ENCODE peak calls at places on chromosomes 16 and 17, in five cellular contexts. W is IMR-90, M is thoracic aorta, L is A549, V is heart right ventricle. S is an unnamed sample.

GRCh38 chr16:81706327-81707295 is 72.5 kb upstream of the PLCG2 start:
- DNase-seq in W (no peak), M (no peak), V (no peak), L (no peak), S (no peak)

GRCh38 chr17:76146053-76146875 is 5.2 kb upstream of the FOXJ1 start:
- DNase-seq in V (no peak), L (no peak), M (no peak), W (peak; percentile 11), S (peak; percentile 5)

GRCh38 chr17:37475713-37476420 is 13.8 kb upstream of the DUSP14 start:
- DNase-seq in W (no peak), V (no peak), M (no peak), L (no peak), S (no peak)

GRCh38 chr17:37786481-37786880 is 41.6 kb upstream of the HNF1B start:
- DNase-seq in L (no peak), W (peak; percentile 88), M (no peak), V (no peak), S (no peak)

GRCh38 chr17:17393976-17394375 is 82.8 kb upstream of the MED9 start:
- DNase-seq in L (no peak), W (no peak), V (no peak), M (no peak), S (no peak)

GRCh38 chr16:21283521-21284289 is 5.6 kb upstream of the CRYM start:
- DNase-seq in L (peak; percentile 65), W (peak; percentile 25), V (peak; percentile 43), M (no peak), S (peak; percentile 38)

GRCh38 chr16:3637371-3637923 is 17.0 kb upstream of the DNASE1 start:
- DNase-seq in L (no peak), V (no peak), W (peak; percentile 8), M (no peak), S (no peak)

GRCh38 chr16:19283637-19284036 is 1.9 kb upstream of the CLEC19A start:
- DNase-seq in W (no peak), L (peak; percentile 51), M (no peak), V (no peak), S (no peak)

GRCh38 chr16:64983983-64984382 is 137.9 kb downstream of the CDH11 start:
- DNase-seq in V (peak; percentile 62), W (peak; percentile 89), L (peak; percentile 40), M (no peak), S (peak; percentile 92)

GRCh38 chr16:87201052-87201451 is 116.1 kb downstream of the C16orf95 start:
- DNase-seq in M (peak; percentile 76), W (peak; percentile 99), V (peak; percentile 69), L (peak; percentile 56), S (peak; percentile 100)

GRCh38 chr17:75820411-75821080 is 23.7 kb downstream of the UNC13D start:
- DNase-seq in L (no peak), V (no peak), W (no peak), M (no peak), S (no peak)

GRCh38 chr17:38425048-38425447 is 3.2 kb upstream of the ARHGAP23 start:
- DNase-seq in M (no peak), W (no peak), V (no peak), L (no peak), S (no peak)

GRCh38 chr16:67277294-67277998 is 1.9 kb upstream of the PLEKHG4 start:
- DNase-seq in W (peak; percentile 100), M (peak; percentile 63), L (peak; percentile 77), V (no peak), S (peak; percentile 99)

GRCh38 chr16:24471616-24472015 is 67.8 kb upstream of the RBBP6 start:
- DNase-seq in W (no peak), M (no peak), L (no peak), V (no peak), S (no peak)

GRCh38 chr16:16163571-16163970 is 59.7 kb downstream of the ABCC6 start:
- DNase-seq in M (no peak), V (no peak), W (no peak), L (no peak), S (no peak)

GRCh38 chr16:16162591-16162990 is 60.7 kb downstream of the ABCC6 start:
- DNase-seq in M (no peak), L (no peak), W (no peak), V (no peak), S (no peak)

GRCh38 chr16:16166085-16166484 is 57.2 kb downstream of the ABCC6 start:
- DNase-seq in W (no peak), L (no peak), V (no peak), M (no peak), S (no peak)

GRCh38 chr16:16163109-16163508 is 60.2 kb downstream of the ABCC6 start:
- DNase-seq in M (no peak), L (no peak), W (no peak), V (no peak), S (no peak)

DNA sequence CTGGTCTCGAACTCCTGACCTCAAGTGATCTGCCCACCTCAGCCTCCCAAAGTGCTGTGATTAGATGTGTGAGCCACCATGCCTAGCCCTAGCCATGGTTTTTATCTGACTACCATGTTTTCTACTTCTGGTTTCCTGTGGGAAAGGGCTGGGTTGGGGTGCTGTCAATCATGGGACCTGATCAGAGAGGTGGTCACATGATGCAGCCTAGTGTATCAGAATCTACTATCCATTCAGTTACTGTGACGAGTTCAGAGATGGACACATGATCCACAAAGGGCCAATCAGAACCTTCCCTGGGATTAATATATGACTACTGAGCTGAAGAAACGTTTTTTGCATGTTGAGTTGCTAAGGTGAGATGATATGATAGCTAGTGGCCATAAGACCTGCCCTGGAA is 59.0 kb downstream of the ABCC6 start:
- DNase-seq in M (no peak), W (no peak), V (no peak), L (no peak), S (no peak)
- H3K4me3 ChIP-seq in M (no peak overlapping the region), W (no peak overlapping the region), V (no peak overlapping the region), L (no peak overlapping the region), S (no peak overlapping the region)

DNA sequence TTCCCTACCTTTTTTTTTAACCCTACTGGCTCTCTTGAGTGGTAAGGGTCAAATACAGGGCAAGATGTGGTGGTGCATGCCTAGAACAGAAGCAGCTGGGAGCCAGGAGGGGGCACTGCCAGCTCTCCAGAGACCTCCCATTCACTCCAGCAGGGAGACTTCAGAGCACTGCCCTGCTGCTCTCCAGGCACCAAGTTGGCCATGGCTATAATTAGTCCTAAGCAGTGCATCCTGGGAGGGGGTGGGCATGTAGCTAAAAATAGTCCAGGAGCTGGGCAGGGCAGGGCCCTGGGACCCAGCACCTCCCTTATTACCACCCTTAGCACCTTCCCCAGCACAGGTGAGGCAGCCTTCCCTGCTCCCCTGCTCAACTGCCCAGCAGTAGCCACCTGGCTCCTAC is 3.5 kb downstream of the CORO6 start:
- DNase-seq in L (peak; percentile 73), V (peak; percentile 74), W (peak; percentile 36), M (no peak), S (peak; percentile 48)
- TF ChIP-seq CTCF in L (peak; percentile 29), V (peak; percentile 47), W (peak; percentile 50), M (peak; percentile 21), S (peak; percentile 26)

DNA sequence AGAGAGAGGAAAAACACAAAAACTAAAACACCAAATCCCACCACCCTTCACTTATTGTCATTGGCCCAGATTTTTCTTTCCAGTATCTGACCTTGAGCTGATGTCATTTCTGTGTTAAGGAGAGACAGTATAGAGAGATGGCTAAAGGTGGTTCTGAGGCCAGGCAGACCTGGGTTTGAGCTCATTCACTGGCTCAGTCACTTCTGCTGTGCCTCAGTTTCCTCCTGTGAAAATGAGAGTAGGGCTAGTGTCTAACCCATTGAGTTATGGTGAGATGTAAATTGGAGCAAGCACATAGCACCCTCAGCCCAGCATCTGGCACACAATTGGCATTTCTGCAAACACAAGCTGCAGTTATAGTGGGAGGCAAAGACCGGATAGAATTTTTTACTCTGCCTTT is 6.3 kb upstream of the KIFC3 start:
- DNase-seq in L (no peak), M (no peak), W (no peak), V (no peak), S (no peak)
- H3K4me3 ChIP-seq in L (no peak overlapping the region), M (peak overlapping the region; percentile 59), W (no peak overlapping the region), V (no peak overlapping the region), S (no peak overlapping the region)

DNA sequence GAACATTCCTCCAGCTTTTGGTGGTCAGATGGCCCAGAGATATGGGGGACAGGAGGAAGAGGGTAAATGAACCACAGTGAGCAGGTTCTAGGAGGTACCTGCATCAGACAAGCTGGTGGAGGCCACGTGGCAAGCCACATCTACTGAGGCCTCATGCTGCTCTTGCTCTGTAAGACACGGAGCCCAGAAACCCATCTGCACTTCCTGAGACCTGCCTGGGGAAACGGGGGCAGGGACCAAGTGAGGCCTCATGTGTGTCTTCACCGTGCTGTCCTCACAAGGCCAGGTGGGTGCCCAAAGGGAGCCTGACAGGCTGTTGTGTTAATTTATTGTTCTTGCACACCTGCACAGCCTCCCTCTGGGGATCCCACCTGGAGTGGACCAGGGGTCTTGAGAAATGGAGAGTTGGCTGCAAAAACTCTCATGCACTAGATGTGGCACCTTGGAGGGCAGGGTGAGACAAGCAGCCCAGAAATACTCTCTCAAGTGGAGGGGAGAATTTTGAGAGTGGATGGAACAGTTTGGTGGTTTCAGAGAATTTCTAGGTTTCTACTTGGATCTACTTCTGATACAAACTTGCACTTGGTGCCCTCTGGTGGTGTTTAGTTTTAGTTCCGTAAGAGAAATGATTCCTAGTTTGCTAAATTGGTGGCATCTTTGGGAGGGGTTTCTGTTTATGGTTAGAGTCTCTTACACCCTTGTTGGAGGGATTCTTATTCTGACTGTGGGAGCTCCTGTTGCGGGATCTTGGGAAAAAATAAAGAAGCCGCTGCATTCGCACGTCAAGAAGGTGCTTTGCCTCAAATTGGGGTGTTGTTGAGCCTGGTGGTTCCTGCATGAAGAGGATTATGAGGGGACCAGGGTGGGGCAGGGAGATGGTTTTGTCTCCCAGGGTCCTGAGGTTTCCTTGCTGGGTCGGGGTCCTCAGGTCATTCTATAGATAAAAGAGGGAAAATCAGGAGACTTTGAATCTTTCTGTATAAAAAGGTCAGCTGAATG is 47.5 kb downstream of the SLC6A2 start:
- DNase-seq in L (peak; percentile 70), M (no peak), W (peak; percentile 68), V (peak; percentile 46), S (peak; percentile 67)
- TF ChIP-seq CTCF in L (peak; percentile 61), M (peak; percentile 30), W (peak; percentile 67), V (peak; percentile 67), S (peak; percentile 55)

GRCh38 chr17:58694826-58695225 is 2.4 kb downstream of the RAD51C start:
- DNase-seq in M (no peak), L (no peak), V (no peak), W (no peak), S (no peak)

GRCh38 chr17:58692239-58693055 is at the start of gene RAD51C:
- DNase-seq in L (peak; percentile 93), V (peak; percentile 84), M (peak; percentile 5), W (peak; percentile 83), S (peak; percentile 82)

GRCh38 chr17:58693208-58693607 is 806 bp downstream of the RAD51C start:
- DNase-seq in W (no peak), M (no peak), L (no peak), V (no peak), S (peak; percentile 9)

GRCh38 chr17:58694302-58694701 is 1.9 kb downstream of the RAD51C start:
- DNase-seq in W (no peak), L (no peak), M (no peak), V (no peak), S (no peak)

DNA sequence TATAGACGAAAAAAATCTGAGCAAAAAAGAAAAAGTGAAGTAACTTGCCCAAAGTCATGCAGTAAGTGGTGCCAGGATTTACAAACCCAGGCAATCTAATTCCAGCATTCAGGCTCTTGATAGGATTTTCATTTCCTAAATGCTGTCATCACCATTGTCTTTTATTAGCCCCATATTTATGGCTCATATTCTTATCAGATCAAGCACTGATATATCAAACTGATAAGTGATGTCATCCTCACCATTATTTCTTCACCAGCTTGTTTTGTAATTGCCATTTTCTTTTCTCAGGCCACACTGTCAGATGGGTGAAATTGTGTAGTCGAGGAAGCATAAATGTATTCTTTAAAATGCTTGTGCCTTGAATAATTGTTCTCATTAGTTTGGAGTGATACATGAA is 1.3 kb downstream of the RAD51C start:
- DNase-seq in V (no peak), W (no peak), M (no peak), L (no peak), S (no peak)
- H3K4me3 ChIP-seq in V (no peak overlapping the region), W (no peak overlapping the region), M (no peak overlapping the region), L (peak overlapping the region; percentile 53), S (peak overlapping the region; percentile 84)

GRCh38 chr17:49494937-49495841 is at the start of gene NGFR:
- DNase-seq in V (no peak), W (peak; percentile 13), M (no peak), L (no peak), S (peak; percentile 11)
- TF ChIP-seq CTCF in V (no peak), W (peak; percentile 7), M (no peak), L (peak; percentile 38), S (no peak)